ENCODE peak calls at places on chromosomes 3 and 15, in seven cellular contexts. H, R, F, K, S, E and Y are unnamed samples.

GRCh38 chr3:149969110-149969944 is 1.4 kb downstream of the PFN2 start:
- DNase-seq in H (peak; percentile 88), R (peak; percentile 76), F (no peak), K (peak; percentile 73), S (peak; percentile 49), E (peak; percentile 93), Y (peak; percentile 58)

GRCh38 chr3:30539772-30540171 is 66.6 kb upstream of the TGFBR2 start:
- DNase-seq in H (peak; percentile 26), R (no peak), F (no peak), K (no peak), S (no peak), E (peak; percentile 82), Y (no peak)

GRCh38 chr15:33451385-33451784 is 140.6 kb downstream of the RYR3 start:
- DNase-seq in H (no peak), R (no peak), F (no peak), K (no peak), S (no peak), E (no peak), Y (no peak)

GRCh38 chr3:181558870-181559269 is 152.9 kb upstream of the SOX2 start:
- DNase-seq in H (no peak), R (no peak), F (no peak), K (no peak), S (no peak), E (no peak), Y (no peak)

GRCh38 chr15:31261266-31262142 is 65.1 kb upstream of the KLF13 start:
- DNase-seq in H (no peak), R (no peak), F (no peak), K (peak; percentile 10), S (no peak), E (no peak), Y (peak; percentile 63)

GRCh38 chr15:48076454-48076853 is 44.3 kb upstream of the SLC24A5 start:
- DNase-seq in H (no peak), R (no peak), F (no peak), K (no peak), S (no peak), E (no peak), Y (no peak)

GRCh38 chr3:85838921-85839320 is 880.1 kb downstream of the CADM2 start:
- DNase-seq in H (no peak), R (no peak), F (no peak), K (peak; percentile 91), S (no peak), E (no peak), Y (no peak)

GRCh38 chr15:51803961-51804360 is 25.5 kb upstream of the TMOD3 start:
- DNase-seq in H (no peak), R (no peak), F (no peak), K (no peak), S (peak; percentile 9), E (peak; percentile 34), Y (no peak)

GRCh38 chr3:169659858-169660614 is 3.5 kb downstream of the MECOM start:
- DNase-seq in H (no peak), R (peak; percentile 65), F (no peak), K (no peak), S (no peak), E (no peak), Y (no peak)

GRCh38 chr3:52934626-52935530 is 37.5 kb upstream of the STIMATE start:
- DNase-seq in H (peak; percentile 80), R (peak; percentile 38), F (peak; percentile 31), K (peak; percentile 25), S (peak; percentile 67), E (peak; percentile 81), Y (no peak)

GRCh38 chr3:14439501-14440167 is 37.2 kb downstream of the SLC6A6 start:
- DNase-seq in H (peak; percentile 96), R (no peak), F (no peak), K (peak; percentile 98), S (peak; percentile 85), E (no peak), Y (no peak)

GRCh38 chr15:58929891-58930416 is 3.5 kb downstream of the SLTM start:
- DNase-seq in H (no peak), R (no peak), F (no peak), K (no peak), S (no peak), E (no peak), Y (no peak)

GRCh38 chr15:99762288-99762687 is 29.1 kb upstream of the LYSMD4 start:
- DNase-seq in H (no peak), R (no peak), F (no peak), K (no peak), S (no peak), E (peak; percentile 41), Y (no peak)

GRCh38 chr3:117696871-117697270 is 987.3 kb downstream of the TUSC7 start:
- DNase-seq in H (no peak), R (peak; percentile 60), F (no peak), K (no peak), S (no peak), E (no peak), Y (no peak)

GRCh38 chr15:59812185-59812870 is 123.2 kb upstream of the BNIP2 start:
- DNase-seq in H (no peak), R (no peak), F (no peak), K (no peak), S (no peak), E (no peak), Y (no peak)

GRCh38 chr15:46961795-46962194 is 755.5 kb upstream of the SEMA6D start:
- DNase-seq in H (no peak), R (no peak), F (no peak), K (no peak), S (no peak), E (no peak), Y (no peak)

GRCh38 chr15:61155741-61156700 is 73.1 kb downstream of the RORA start:
- DNase-seq in H (peak; percentile 87), R (no peak), F (no peak), K (no peak), S (peak; percentile 16), E (peak; percentile 77), Y (no peak)

GRCh38 chr15:41647269-41647668 is 12.9 kb upstream of the MGA start:
- DNase-seq in H (peak; percentile 14), R (no peak), F (no peak), K (no peak), S (no peak), E (no peak), Y (no peak)

GRCh38 chr3:4533489-4534443 is 40.6 kb downstream of the ITPR1 start:
- DNase-seq in H (no peak), R (no peak), F (no peak), K (no peak), S (no peak), E (no peak), Y (no peak)

GRCh38 chr3:101848754-101849713 is at the start of gene NFKBIZ:
- DNase-seq in H (peak; percentile 97), R (peak; percentile 83), F (peak; percentile 88), K (peak; percentile 57), S (peak; percentile 95), E (peak; percentile 97), Y (peak; percentile 98)